ENCODE peak calls at places on chromosomes 2 and 18, in six cellular contexts. P is body of pancreas; W is BJ; N is CD8-positive, alpha-beta memory T cell; R is left ventricle myocardium superior; G is activated CD8-positive, alpha-beta memory T cell treated with anti-CD3 and anti-CD28 coated beads, Interleukin-2, amount 10 ng/mL, durations not matched to agents 7 days and 5 days. K is an unnamed sample.

GRCh38 chr2:234606906-234607305 is 110.0 kb upstream of the ARL4C start:
- DNase-seq in W (no peak), G (peak; percentile 7), N (no peak), P (no peak), R (no peak), K (no peak)

GRCh38 chr18:34222025-34222395 is 2.7 kb downstream of the NOL4 start:
- DNase-seq in W (no peak), R (no peak), G (no peak), N (no peak), P (no peak), K (no peak)

GRCh38 chr18:37407571-37407970 is 158.0 kb downstream of the CELF4 start:
- DNase-seq in N (no peak), R (no peak), G (no peak), W (no peak), P (no peak), K (no peak)

GRCh38 chr2:237160271-237160934 is 74.7 kb downstream of the COPS8 start:
- DNase-seq in N (no peak), W (no peak), G (no peak), R (peak; percentile 57), P (no peak), K (no peak)

GRCh38 chr2:117481608-117482007 is 332.9 kb upstream of the DDX18 start:
- DNase-seq in N (no peak), W (no peak), P (no peak), G (no peak), R (no peak), K (no peak)

GRCh38 chr2:120538691-120539420 is 192.9 kb downstream of the INHBB start:
- DNase-seq in R (no peak), G (no peak), N (no peak), P (no peak), W (no peak), K (no peak)

GRCh38 chr2:232779935-232780334 is 3.6 kb upstream of the KCNJ13 start:
- DNase-seq in N (no peak), R (no peak), W (no peak), P (peak; percentile 72), G (no peak), K (no peak)

GRCh38 chr18:63224574-63224973 is 95.0 kb downstream of the BCL2 start:
- DNase-seq in P (no peak), G (peak; percentile 66), N (no peak), R (no peak), W (no peak), K (no peak)

GRCh38 chr18:78178812-78179211 is 800.8 kb upstream of the SALL3 start:
- DNase-seq in G (no peak), P (no peak), N (no peak), R (no peak), W (no peak), K (no peak)

GRCh38 chr2:59996830-59997229 is 556.6 kb downstream of the BCL11A start:
- DNase-seq in N (no peak), W (no peak), R (no peak), G (no peak), P (no peak), K (no peak)

GRCh38 chr2:226303707-226304106 is 495.9 kb downstream of the IRS1 start:
- DNase-seq in N (no peak), G (no peak), R (no peak), W (no peak), P (no peak), K (no peak)